ENCODE peak calls at places on chromosome 12, in six cellular contexts. Q, O, B, K, T and L are unnamed samples. For H3K4me1, the result is how much of the 10 kb centered on the place peaks cover.

GRCh38 chr12:24898606-24899005 is 50.3 kb downstream of the BCAT1 start:
- DNase-seq in Q (no peak), O (no peak), B (no peak), K (no peak), T (no peak), L (no peak)

GRCh38 chr12:66603981-66604380 is 74.9 kb downstream of the GRIP1 start:
- DNase-seq in K (no peak), B (no peak), T (no peak), Q (no peak), O (no peak), L (no peak)

GRCh38 chr12:128567730-128568129 is 256.0 kb downstream of the SLC15A4 start:
- DNase-seq in O (no peak), T (no peak), Q (no peak), K (no peak), B (no peak), L (no peak)

GRCh38 chr12:106149096-106149784 is 10.5 kb upstream of the NUAK1 start:
- DNase-seq in Q (no peak), T (peak), K (no peak), B (peak), O (peak), L (no peak)

GRCh38 chr12:94718114-94718513 is 67.8 kb upstream of the TMCC3 start:
- DNase-seq in O (no peak), K (no peak), T (no peak), Q (no peak), B (no peak), L (no peak)

GRCh38 chr12:108833355-108833733 is 24.0 kb downstream of the SSH1 start:
- DNase-seq in Q (no peak), O (peak), K (no peak), T (no peak), B (peak), L (peak)

GRCh38 chr12:130391186-130391585 is 53.5 kb downstream of the PIWIL1 start:
- DNase-seq in Q (no peak), K (no peak), O (no peak), B (no peak), T (no peak), L (no peak)

GRCh38 chr12:104715562-104716182 is 242.4 kb downstream of the SLC41A2 start:
- DNase-seq in O (no peak), K (no peak), B (no peak), T (no peak), Q (no peak), L (no peak)

GRCh38 chr12:15356831-15357456 is 34.6 kb downstream of the PTPRO start:
- DNase-seq in Q (no peak), B (no peak), O (peak), K (no peak), T (no peak), L (no peak)

GRCh38 chr12:56220611-56221232 is 1.0 kb downstream of the RNF41 start:
- DNase-seq in B (peak), Q (no peak), O (no peak), K (no peak), T (no peak), L (no peak)

GRCh38 chr12:97386133-97386581 is 76.4 kb upstream of the RMST start:
- DNase-seq in B (no peak), O (peak), Q (no peak), T (no peak), K (no peak), L (no peak)

GRCh38 chr12:66132408-66132807 is 1.9 kb upstream of the LLPH start:
- DNase-seq in K (no peak), O (peak), B (no peak), T (no peak), Q (no peak), L (no peak)

GRCh38 chr12:10042167-10042566 is 11.7 kb downstream of the CLEC9A start:
- DNase-seq in Q (no peak), O (no peak), K (no peak), T (no peak), B (no peak), L (no peak)

GRCh38 chr12:101698782-101699347 is 1.4 kb downstream of the CHPT1 start:
- DNase-seq in O (no peak), Q (peak), B (no peak), K (no peak), T (no peak), L (no peak)

GRCh38 chr12:19846561-19846960 is 407.3 kb downstream of the AEBP2 start:
- DNase-seq in K (no peak), Q (no peak), O (no peak), B (peak), T (no peak), L (no peak)

GRCh38 chr12:91565246-91565645 is 382.6 kb upstream of the DCN start:
- DNase-seq in T (no peak), O (no peak), K (no peak), Q (no peak), B (no peak), L (no peak)

GRCh38 chr12:89875225-89875624 is 166.6 kb upstream of the ATP2B1 start:
- DNase-seq in Q (no peak), T (no peak), O (no peak), K (no peak), B (no peak), L (no peak)
- H3K4me1 ChIP-seq in Q (under half), T (under half), O (under half), K (under half), B (under half), L (under half)

GRCh38 chr12:663293-663871 is at the start of gene NINJ2:
- DNase-seq in K (no peak), T (no peak), Q (no peak), B (no peak), O (no peak), L (no peak)

GRCh38 chr12:662541-663292 is 528 bp downstream of the NINJ2 start:
- DNase-seq in O (no peak), B (no peak), Q (no peak), T (no peak), K (no peak), L (no peak)

GRCh38 chr12:666066-666465 is 2.8 kb upstream of the NINJ2 start:
- DNase-seq in O (no peak), K (no peak), B (no peak), T (no peak), Q (no peak), L (no peak)

GRCh38 chr12:664779-665092 is 1.5 kb upstream of the NINJ2 start:
- DNase-seq in O (no peak), B (no peak), Q (no peak), T (no peak), K (no peak), L (no peak)

DNA sequence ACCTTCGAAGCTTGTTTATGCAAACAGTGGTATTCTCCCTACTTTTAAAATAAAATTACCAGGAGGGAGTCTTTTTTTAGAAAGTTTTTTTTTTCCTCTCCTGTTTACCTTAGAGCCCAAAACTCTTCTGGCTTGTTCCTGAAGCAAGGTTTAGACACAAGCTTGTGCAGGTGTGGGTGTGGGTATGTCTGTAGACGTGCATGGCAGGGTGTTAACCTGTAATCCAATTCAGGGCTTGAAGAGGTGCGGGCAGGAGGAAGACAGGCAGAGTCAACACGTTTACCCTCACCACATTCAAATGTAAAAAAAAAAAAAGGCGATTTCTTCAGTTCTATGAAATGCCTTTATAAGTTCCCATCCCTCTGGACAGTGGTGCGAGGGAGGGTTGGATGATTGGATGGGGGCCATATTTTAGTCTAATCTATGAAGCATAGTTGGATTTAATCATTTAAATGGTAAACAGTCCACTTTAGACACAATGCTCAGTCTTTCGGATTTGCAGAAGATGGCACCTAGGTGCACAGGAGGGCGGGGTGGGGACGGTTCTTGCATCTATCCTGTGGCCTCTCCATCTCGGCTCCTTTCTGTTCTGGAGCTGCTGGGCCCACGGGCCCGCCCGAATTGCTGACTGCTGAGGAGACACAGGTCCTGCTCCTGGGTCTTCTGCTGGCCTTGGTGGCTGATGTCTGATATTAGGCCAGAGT is 982 bp upstream of the NINJ2 start:
- DNase-seq in K (no peak), O (no peak), Q (no peak), B (no peak), T (no peak), L (no peak)
- H3K4me1 ChIP-seq in K (under half), O (under half), Q (half or more), B (under half), T (under half), L (under half)

DNA sequence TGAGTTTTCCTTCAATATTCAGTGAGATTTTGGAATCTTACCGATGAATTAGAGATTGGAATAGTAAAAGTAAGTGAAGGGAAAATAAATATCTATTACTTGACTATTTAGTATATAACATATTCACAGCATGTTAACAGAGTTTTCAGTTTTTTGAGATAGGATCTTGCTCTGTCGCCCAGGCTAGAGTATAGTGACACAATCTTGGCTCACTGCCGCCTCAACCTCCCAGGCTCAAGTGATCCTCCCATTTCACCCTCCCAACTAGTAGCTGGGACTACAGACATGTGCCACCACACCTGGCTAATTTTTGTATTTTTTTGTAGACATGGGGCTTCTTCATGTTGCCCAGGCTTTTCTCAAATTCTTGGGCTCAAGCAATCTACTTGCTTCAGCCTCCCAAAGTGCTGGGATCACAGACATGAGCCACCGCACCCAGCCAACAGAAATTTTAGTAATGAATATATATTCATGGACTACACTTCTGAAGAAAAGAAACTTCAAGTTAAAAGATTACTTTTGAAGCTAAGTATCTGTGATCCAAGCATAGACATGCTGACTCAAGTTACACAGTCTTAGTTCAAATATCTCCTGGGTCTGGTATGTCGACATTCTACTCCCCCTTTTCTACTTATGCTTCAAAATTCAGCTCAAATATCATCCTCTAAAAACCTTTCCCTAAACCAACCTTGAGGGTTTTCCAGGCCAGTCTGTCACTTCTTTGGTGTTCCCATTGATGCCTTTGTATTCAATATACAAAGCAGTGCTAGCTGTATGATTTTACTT is 13.8 kb downstream of the UBE2N start:
- DNase-seq in O (no peak), Q (no peak), K (no peak), B (no peak), T (no peak), L (no peak)
- H3K4me1 ChIP-seq in O (under half), Q (half or more), K (under half), B (under half), T (under half), L (under half)

GRCh38 chr12:50566066-50566465 is 61.3 kb downstream of the DIP2B start:
- DNase-seq in Q (no peak), B (no peak), K (no peak), T (no peak), O (no peak), L (no peak)
- H3K4me1 ChIP-seq in Q (under half), B (under half), K (under half), T (under half), O (under half), L (under half)

GRCh38 chr12:49057888-49058287 is 2.7 kb downstream of the KMT2D start:
- DNase-seq in T (no peak), B (no peak), O (no peak), K (no peak), Q (no peak), L (no peak)

GRCh38 chr12:49054524-49054923 is 6.1 kb downstream of the KMT2D start:
- DNase-seq in O (no peak), Q (no peak), T (no peak), K (no peak), B (no peak), L (no peak)

GRCh38 chr12:49054096-49054495 is 6.5 kb downstream of the KMT2D start:
- DNase-seq in O (no peak), B (no peak), K (no peak), Q (no peak), T (no peak), L (no peak)

GRCh38 chr12:49055092-49055491 is 5.5 kb downstream of the KMT2D start:
- DNase-seq in T (no peak), K (no peak), B (no peak), O (no peak), Q (no peak), L (no peak)

DNA sequence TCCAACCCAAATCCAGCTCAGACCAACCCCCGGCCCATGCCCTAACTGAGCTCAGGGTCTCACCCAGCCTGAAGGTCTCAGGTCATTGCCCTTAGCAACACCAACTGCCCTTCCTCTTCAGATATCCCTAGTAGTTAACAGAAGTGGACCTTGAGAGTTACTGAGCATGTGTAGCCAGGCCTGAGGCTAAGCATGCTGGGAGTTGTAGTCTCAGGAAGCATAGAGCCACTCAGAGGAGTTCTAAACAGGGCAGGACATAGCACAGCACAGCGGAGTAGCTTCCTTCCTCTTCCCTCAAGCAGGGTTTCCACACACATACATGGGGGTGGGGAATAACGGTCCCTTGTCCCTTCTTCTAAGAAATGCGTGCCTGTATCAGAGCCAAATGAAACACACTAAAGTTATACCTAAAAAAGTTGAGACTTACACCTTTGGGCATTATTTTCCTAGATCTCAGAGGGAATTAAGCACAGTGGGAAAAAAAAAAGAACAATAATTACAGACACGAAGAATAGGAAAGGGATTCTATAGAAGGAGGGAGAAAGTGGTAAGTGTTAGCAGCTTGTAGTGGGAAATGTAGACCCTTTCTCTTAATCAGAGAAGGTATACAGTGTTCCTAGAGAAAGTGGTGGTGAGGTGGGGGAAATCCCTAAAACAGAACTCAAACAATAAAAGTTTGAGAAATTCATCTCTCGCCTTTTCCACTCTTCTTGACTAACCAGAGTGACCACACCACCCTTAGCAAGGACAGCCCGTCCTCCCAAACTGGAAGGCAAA is 4.4 kb downstream of the KMT2D start:
- DNase-seq in Q (peak), T (peak), O (peak), B (peak), K (peak), L (no peak)
- H3K4me1 ChIP-seq in Q (half or more), T (under half), O (under half), B (under half), K (under half), L (under half)

GRCh38 chr12:2386566-2386965 is 333.8 kb downstream of the CACNA1C start:
- DNase-seq in K (no peak), Q (no peak), B (no peak), O (peak), T (no peak), L (no peak)

GRCh38 chr12:2387051-2387834 is 334.5 kb downstream of the CACNA1C start:
- DNase-seq in T (no peak), O (peak), B (no peak), K (no peak), Q (no peak), L (no peak)

GRCh38 chr12:2384029-2384386 is 331.2 kb downstream of the CACNA1C start:
- DNase-seq in T (peak), K (no peak), Q (no peak), O (no peak), B (no peak), L (no peak)

GRCh38 chr12:2384533-2385328 is 331.9 kb downstream of the CACNA1C start:
- DNase-seq in K (no peak), O (peak), B (no peak), Q (no peak), T (no peak), L (no peak)

GRCh38 chr12:2385529-2385928 is 332.7 kb downstream of the CACNA1C start:
- DNase-seq in O (peak), B (no peak), K (no peak), Q (no peak), T (no peak), L (no peak)
- H3K4me1 ChIP-seq in O (under half), B (under half), K (under half), Q (under half), T (under half), L (under half)